ENCODE peak calls at places on chromosomes 4 and X, in four cellular contexts. Y is HCT116, G is GM12878, E is K562. K is an unnamed sample.
A peak's percentile ranks its signal among the peaks of the same experiment; 100 is the strongest.

GRCh38 chr4:8188743-8189550 is 10.1 kb upstream of the SH3TC1 start:
- DNase-seq in Y (no peak), G (no peak), E (no peak), K (no peak)

GRCh38 chr4:3489451-3489962 is 26.4 kb downstream of the DOK7 start:
- DNase-seq in Y (no peak), G (no peak), E (no peak), K (no peak)

GRCh38 chr4:3315566-3315965 is 22.7 kb downstream of the RGS12 start:
- DNase-seq in Y (no peak), G (no peak), E (no peak), K (no peak)

GRCh38 chr4:125187221-125187620 is 127.5 kb upstream of the FAT4 start:
- DNase-seq in Y (no peak), G (no peak), E (no peak), K (no peak)

GRCh38 chr4:117793786-117794369 is 240.4 kb upstream of the NDST3 start:
- DNase-seq in Y (no peak), G (no peak), E (no peak), K (no peak)

GRCh38 chrX:38500886-38501285 is 60.5 kb upstream of the TSPAN7 start:
- DNase-seq in Y (no peak), G (no peak), E (no peak), K (no peak)

GRCh38 chr4:74235135-74235534 is 73.1 kb upstream of the EPGN start:
- DNase-seq in Y (no peak), G (no peak), E (no peak), K (no peak)

GRCh38 chrX:11130142-11130541 is 19.0 kb downstream of the HCCS start:
- DNase-seq in Y (no peak), G (no peak), E (no peak), K (no peak)

GRCh38 chrX:84205276-84205675 is 17.3 kb upstream of the RPS6KA6 start:
- DNase-seq in Y (no peak), G (no peak), E (no peak), K (no peak)
- TF ChIP-seq ZNF274 in Y (no peak), G (no peak), E (no peak), K (no peak)

GRCh38 chr4:100075486-100076270 is 114.6 kb downstream of the DDIT4L start:
- DNase-seq in Y (no peak), G (no peak), E (no peak), K (no peak)
- TF ChIP-seq RAD21 in Y (no peak), G (no peak), E (no peak), K (no peak)

GRCh38 chrX:138858438-138858837 is 146.9 kb upstream of the FGF13 start:
- DNase-seq in Y (no peak), G (no peak), E (peak; percentile 12), K (no peak)
- TF ChIP-seq ZBTB33 in Y (no peak), G (no peak), E (no peak), K (no peak)

DNA sequence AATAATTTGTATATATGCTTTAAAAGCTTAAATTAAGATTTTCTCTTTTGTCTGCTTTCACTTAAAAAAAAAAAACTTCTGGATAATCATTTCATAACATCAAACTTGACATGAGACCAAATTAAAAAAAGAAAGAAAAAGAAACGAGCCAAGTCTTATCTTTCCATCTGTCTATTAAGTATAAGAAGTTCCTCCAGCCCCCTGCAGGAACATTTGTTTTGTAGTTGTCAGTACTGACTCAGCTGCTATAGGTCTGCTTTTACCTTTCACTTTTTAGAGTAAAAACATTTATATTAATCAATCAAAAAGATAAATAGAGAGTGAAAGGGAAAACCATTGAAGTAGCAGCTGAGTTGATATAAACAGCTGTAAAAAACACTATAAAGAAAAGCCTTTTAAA is 46.2 kb downstream of the CCDC158 start:
- DNase-seq in Y (no peak), G (no peak), E (no peak), K (no peak)
- TF ChIP-seq ZNF274 in Y (no peak), G (no peak), E (no peak), K (no peak)

DNA sequence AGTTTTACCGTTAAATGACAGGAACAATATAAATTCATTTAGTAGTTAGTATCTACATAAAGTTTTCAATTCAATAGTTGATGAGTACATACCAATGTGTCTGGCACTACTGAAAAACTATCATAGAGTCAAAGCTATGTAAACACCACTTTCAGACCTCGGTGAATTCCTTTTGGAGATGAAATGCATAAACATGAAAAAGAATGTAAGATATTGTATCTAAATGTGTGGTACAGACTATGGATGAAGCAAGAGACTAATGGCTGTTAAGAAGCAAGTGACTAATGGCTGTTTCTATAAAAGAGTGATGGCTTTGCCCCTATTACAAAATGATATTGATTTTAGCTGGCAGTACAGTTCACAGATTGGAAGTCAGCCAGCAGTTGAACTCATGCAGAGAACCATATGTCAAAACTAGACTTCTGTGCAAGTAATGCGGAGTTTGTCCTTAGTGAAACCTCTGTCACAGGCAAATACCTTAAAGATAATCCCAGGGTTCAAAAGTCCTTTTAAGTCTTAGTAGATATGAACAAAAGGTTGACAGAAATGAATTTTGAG is 359.3 kb downstream of the GRXCR1 start:
- DNase-seq in Y (no peak), G (no peak), E (no peak), K (no peak)
- TF ChIP-seq RAD21 in Y (no peak), G (no peak), E (no peak), K (no peak)

GRCh38 chr4:1081689-1082040 is 31.7 kb downstream of the RNF212 start:
- DNase-seq in Y (no peak), G (no peak), E (no peak), K (no peak)

GRCh38 chr4:1082215-1083182 is 30.9 kb downstream of the RNF212 start:
- DNase-seq in Y (no peak), G (no peak), E (no peak), K (no peak)

GRCh38 chr4:1079711-1080265 is 33.6 kb downstream of the RNF212 start:
- DNase-seq in Y (no peak), G (no peak), E (no peak), K (no peak)

GRCh38 chr4:1080432-1080831 is 32.9 kb downstream of the RNF212 start:
- DNase-seq in Y (no peak), G (no peak), E (no peak), K (no peak)

DNA sequence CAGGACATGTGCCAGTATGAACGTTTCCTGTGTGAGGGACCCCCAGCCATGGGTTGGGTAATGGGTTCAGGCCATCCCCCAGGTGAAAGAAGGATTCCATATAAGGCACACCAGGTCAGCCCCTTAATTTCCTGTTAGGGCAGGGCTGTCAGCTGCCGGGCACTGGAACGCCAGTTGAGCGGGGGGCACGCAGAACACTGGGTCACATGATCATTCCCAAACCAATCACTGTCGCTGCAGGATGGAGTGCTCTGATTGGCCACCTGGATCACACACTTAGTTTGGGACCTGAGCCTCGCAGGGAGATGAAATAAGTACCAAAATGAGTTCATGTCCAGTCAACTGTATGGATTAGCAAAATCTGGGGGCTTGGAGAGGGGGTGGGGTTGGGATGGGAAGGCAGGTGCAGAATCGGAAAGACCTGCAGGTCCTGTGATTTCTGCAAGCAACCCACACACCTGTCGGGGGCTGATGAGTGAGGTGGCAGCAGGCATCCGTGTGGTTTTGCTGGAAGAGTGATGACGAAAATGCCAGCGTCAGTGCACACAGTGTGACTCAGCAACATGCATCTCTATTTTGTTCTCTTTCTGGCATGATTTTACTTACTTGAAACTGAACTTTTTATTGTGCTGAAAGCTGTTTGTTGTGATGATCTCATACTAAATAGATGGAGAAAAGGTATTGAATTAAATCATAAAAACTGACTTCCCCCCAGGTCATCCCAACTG is 32.2 kb downstream of the RNF212 start:
- DNase-seq in Y (no peak), G (no peak), E (no peak), K (no peak)
- TF ChIP-seq ZBTB33 in Y (no peak), G (no peak), E (no peak), K (no peak)

GRCh38 chr4:30605616-30606015 is 114.6 kb upstream of the PCDH7 start:
- DNase-seq in Y (no peak), G (no peak), E (no peak), K (no peak)

GRCh38 chr4:30600246-30600645 is 119.9 kb upstream of the PCDH7 start:
- DNase-seq in Y (no peak), G (no peak), E (no peak), K (no peak)
- TF ChIP-seq ZNF274 in Y (no peak), G (no peak), E (no peak), K (no peak)

K was measured in HepG2.